ENCODE peak calls at places on chromosomes 1 and 21, in seven cellular contexts. One of them, this sample, is unnamed.

GRCh38 chr1:74748962-74749361 is 16.0 kb downstream of the TYW3 start:
- DNase-seq in pancreas: no peak
- DNase-seq in NCI-H226: no peak
- DNase-seq in T1000: no peak
- DNase-seq in NB4: no peak
- DNase-seq in A549: no peak
- DNase-seq in fibroblast of pulmonary artery: no peak
- DNase-seq in this sample: no peak

GRCh38 chr1:224616761-224617409 is 768 bp downstream of the CNIH3 start:
- DNase-seq in NCI-H226: no peak
- DNase-seq in pancreas: no peak
- DNase-seq in NB4: peak; percentile 41
- DNase-seq in fibroblast of pulmonary artery: no peak
- DNase-seq in T1000: no peak
- DNase-seq in A549: no peak
- DNase-seq in this sample: no peak

GRCh38 chr1:66330711-66331110 is 203.2 kb upstream of the SGIP1 start:
- DNase-seq in NCI-H226: peak; percentile 20
- DNase-seq in T1000: no peak
- DNase-seq in A549: no peak
- DNase-seq in pancreas: no peak
- DNase-seq in fibroblast of pulmonary artery: peak; percentile 56
- DNase-seq in NB4: peak; percentile 55
- DNase-seq in this sample: peak; percentile 49

GRCh38 chr1:200306954-200307754 is 102.7 kb downstream of the ZNF281 start:
- DNase-seq in A549: peak; percentile 76
- DNase-seq in T1000: no peak
- DNase-seq in NB4: peak; percentile 52
- DNase-seq in pancreas: no peak
- DNase-seq in NCI-H226: peak; percentile 20
- DNase-seq in fibroblast of pulmonary artery: peak; percentile 61
- DNase-seq in this sample: peak; percentile 58

GRCh38 chr1:15958788-15959187 is 17.1 kb downstream of the ZBTB17 start:
- DNase-seq in T1000: no peak
- DNase-seq in fibroblast of pulmonary artery: peak; percentile 44
- DNase-seq in pancreas: no peak
- DNase-seq in NB4: no peak
- DNase-seq in A549: no peak
- DNase-seq in NCI-H226: no peak
- DNase-seq in this sample: no peak

GRCh38 chr21:21996891-21997290 is 998.7 kb downstream of the NCAM2 start:
- DNase-seq in A549: no peak
- DNase-seq in fibroblast of pulmonary artery: no peak
- DNase-seq in T1000: no peak
- DNase-seq in NCI-H226: no peak
- DNase-seq in NB4: no peak
- DNase-seq in pancreas: no peak
- DNase-seq in this sample: no peak

GRCh38 chr1:207826557-207827487 is 75.0 kb downstream of the CD46 start:
- DNase-seq in T1000: no peak
- DNase-seq in pancreas: no peak
- DNase-seq in fibroblast of pulmonary artery: no peak
- DNase-seq in A549: peak; percentile 40
- DNase-seq in NB4: peak; percentile 27
- DNase-seq in NCI-H226: no peak
- DNase-seq in this sample: no peak

GRCh38 chr1:22053018-22053860 is 730 bp downstream of the CDC42 start:
- DNase-seq in A549: no peak
- DNase-seq in fibroblast of pulmonary artery: peak; percentile 89
- DNase-seq in T1000: peak; percentile 53
- DNase-seq in pancreas: peak; percentile 85
- DNase-seq in NCI-H226: peak; percentile 82
- DNase-seq in NB4: peak; percentile 83
- DNase-seq in this sample: peak; percentile 44

GRCh38 chr1:111515291-111516007 is 12.0 kb upstream of the ADORA3 start:
- DNase-seq in fibroblast of pulmonary artery: peak; percentile 58
- DNase-seq in pancreas: no peak
- DNase-seq in A549: no peak
- DNase-seq in NCI-H226: no peak
- DNase-seq in T1000: no peak
- DNase-seq in NB4: peak; percentile 67
- DNase-seq in this sample: no peak

GRCh38 chr1:6646499-6647148 is 22.0 kb downstream of the THAP3 start:
- DNase-seq in NCI-H226: no peak
- DNase-seq in T1000: no peak
- DNase-seq in A549: peak; percentile 28
- DNase-seq in fibroblast of pulmonary artery: peak; percentile 72
- DNase-seq in pancreas: no peak
- DNase-seq in NB4: peak; percentile 62
- DNase-seq in this sample: peak; percentile 37

GRCh38 chr1:70738576-70738975 is 309.0 kb downstream of the PTGER3 start:
- DNase-seq in T1000: no peak
- DNase-seq in pancreas: no peak
- DNase-seq in A549: no peak
- DNase-seq in NB4: no peak
- DNase-seq in NCI-H226: no peak
- DNase-seq in fibroblast of pulmonary artery: no peak
- DNase-seq in this sample: no peak

GRCh38 chr1:248841702-248842395 is 3.8 kb downstream of the ZNF672 start:
- DNase-seq in A549: no peak
- DNase-seq in NB4: peak; percentile 73
- DNase-seq in NCI-H226: no peak
- DNase-seq in pancreas: no peak
- DNase-seq in fibroblast of pulmonary artery: peak; percentile 77
- DNase-seq in T1000: no peak
- DNase-seq in this sample: peak; percentile 28

GRCh38 chr1:154586641-154587040 is 19.1 kb downstream of the CHRNB2 start:
- DNase-seq in fibroblast of pulmonary artery: no peak
- DNase-seq in NB4: no peak
- DNase-seq in NCI-H226: no peak
- DNase-seq in A549: no peak
- DNase-seq in T1000: no peak
- DNase-seq in pancreas: no peak
- DNase-seq in this sample: no peak

GRCh38 chr1:29259802-29260441 is 23.6 kb downstream of the PTPRU start:
- DNase-seq in A549: no peak
- DNase-seq in NCI-H226: no peak
- DNase-seq in T1000: no peak
- DNase-seq in pancreas: peak; percentile 82
- DNase-seq in NB4: peak; percentile 15
- DNase-seq in fibroblast of pulmonary artery: no peak
- DNase-seq in this sample: no peak

GRCh38 chr1:89761901-89762300 is 58.9 kb upstream of the LRRC8D start:
- DNase-seq in fibroblast of pulmonary artery: no peak
- DNase-seq in A549: no peak
- DNase-seq in T1000: no peak
- DNase-seq in pancreas: no peak
- DNase-seq in NCI-H226: no peak
- DNase-seq in NB4: no peak
- DNase-seq in this sample: no peak

GRCh38 chr1:6097824-6098223 is 52.1 kb downstream of the KCNAB2 start:
- DNase-seq in fibroblast of pulmonary artery: no peak
- DNase-seq in NB4: no peak
- DNase-seq in T1000: no peak
- DNase-seq in A549: no peak
- DNase-seq in pancreas: no peak
- DNase-seq in NCI-H226: no peak
- DNase-seq in this sample: no peak

GRCh38 chr1:10941891-10942541 is 70.4 kb upstream of the TARDBP start:
- DNase-seq in fibroblast of pulmonary artery: peak; percentile 31
- DNase-seq in NCI-H226: peak; percentile 42
- DNase-seq in A549: peak; percentile 71
- DNase-seq in pancreas: peak; percentile 84
- DNase-seq in NB4: peak; percentile 60
- DNase-seq in T1000: no peak
- DNase-seq in this sample: peak; percentile 20

GRCh38 chr1:50060279-50060678 is 36.5 kb upstream of the AGBL4 start:
- DNase-seq in fibroblast of pulmonary artery: no peak
- DNase-seq in A549: no peak
- DNase-seq in T1000: peak; percentile 5
- DNase-seq in pancreas: no peak
- DNase-seq in NCI-H226: no peak
- DNase-seq in NB4: no peak
- DNase-seq in this sample: no peak

GRCh38 chr1:63904826-63905225 is 131.0 kb downstream of the ROR1 start:
- DNase-seq in pancreas: no peak
- DNase-seq in NCI-H226: no peak
- DNase-seq in NB4: no peak
- DNase-seq in A549: no peak
- DNase-seq in fibroblast of pulmonary artery: no peak
- DNase-seq in T1000: no peak
- DNase-seq in this sample: no peak

GRCh38 chr1:212595229-212595628 is 13.3 kb upstream of the ATF3 start:
- DNase-seq in NCI-H226: no peak
- DNase-seq in NB4: no peak
- DNase-seq in pancreas: no peak
- DNase-seq in T1000: no peak
- DNase-seq in A549: no peak
- DNase-seq in fibroblast of pulmonary artery: no peak
- DNase-seq in this sample: no peak

GRCh38 chr1:116806245-116806644 is 52.0 kb downstream of the CD2 start:
- DNase-seq in pancreas: no peak
- DNase-seq in NCI-H226: no peak
- DNase-seq in T1000: no peak
- DNase-seq in fibroblast of pulmonary artery: no peak
- DNase-seq in A549: no peak
- DNase-seq in NB4: no peak
- DNase-seq in this sample: peak; percentile 69

GRCh38 chr1:90371106-90371813 is 345.8 kb downstream of the BARHL2 start:
- DNase-seq in A549: no peak
- DNase-seq in NCI-H226: no peak
- DNase-seq in NB4: peak; percentile 14
- DNase-seq in fibroblast of pulmonary artery: no peak
- DNase-seq in pancreas: no peak
- DNase-seq in T1000: no peak
- DNase-seq in this sample: peak; percentile 60

This sample was measured in MM.1S.